ENCODE peak calls at places on chromosomes 1 and 21, in four cellular contexts. I is Peyer's patch, U is IMR-90, C is fibroblast of lung. P is an unnamed sample. For H3K4me1, the result is how much of the 10 kb centered on the place peaks cover.

GRCh38 chr1:180568211-180568610 is 9.4 kb downstream of the OVAAL start:
- DNase-seq in I (no peak), U (no peak), C (no peak), P (no peak)

GRCh38 chr1:29521438-29521715 is 285.1 kb downstream of the PTPRU start:
- DNase-seq in I (no peak), U (no peak), C (no peak), P (no peak)

GRCh38 chr1:82398357-82398756 is 597.6 kb downstream of the ADGRL2 start:
- DNase-seq in I (no peak), U (no peak), C (no peak), P (peak)

GRCh38 chr1:246365708-246366107 is 141.4 kb downstream of the SMYD3 start:
- DNase-seq in I (no peak), U (no peak), C (no peak), P (no peak)

GRCh38 chr21:34796518-34797201 is 127.9 kb downstream of the CLIC6 start:
- DNase-seq in I (no peak), U (no peak), C (no peak), P (peak)

GRCh38 chr1:101388904-101389546 is 152.2 kb downstream of the S1PR1 start:
- DNase-seq in I (no peak), U (peak), C (no peak), P (no peak)

GRCh38 chr21:26659181-26659580 is 86.1 kb upstream of the CYYR1 start:
- DNase-seq in I (no peak), U (no peak), C (peak), P (no peak)

GRCh38 chr1:53388963-53389362 is 61.1 kb upstream of the LRP8 start:
- DNase-seq in I (no peak), U (no peak), C (no peak), P (no peak)

GRCh38 chr21:41139275-41139674 is 28.7 kb upstream of the BACE2 start:
- DNase-seq in I (no peak), U (no peak), C (no peak), P (no peak)

GRCh38 chr1:17952506-17952905 is 155.1 kb upstream of the IGSF21 start:
- DNase-seq in I (no peak), U (no peak), C (no peak), P (no peak)

GRCh38 chr1:155127105-155127671 is 488 bp upstream of the EFNA1 start:
- DNase-seq in I (peak), U (peak), C (peak), P (peak)

DNA sequence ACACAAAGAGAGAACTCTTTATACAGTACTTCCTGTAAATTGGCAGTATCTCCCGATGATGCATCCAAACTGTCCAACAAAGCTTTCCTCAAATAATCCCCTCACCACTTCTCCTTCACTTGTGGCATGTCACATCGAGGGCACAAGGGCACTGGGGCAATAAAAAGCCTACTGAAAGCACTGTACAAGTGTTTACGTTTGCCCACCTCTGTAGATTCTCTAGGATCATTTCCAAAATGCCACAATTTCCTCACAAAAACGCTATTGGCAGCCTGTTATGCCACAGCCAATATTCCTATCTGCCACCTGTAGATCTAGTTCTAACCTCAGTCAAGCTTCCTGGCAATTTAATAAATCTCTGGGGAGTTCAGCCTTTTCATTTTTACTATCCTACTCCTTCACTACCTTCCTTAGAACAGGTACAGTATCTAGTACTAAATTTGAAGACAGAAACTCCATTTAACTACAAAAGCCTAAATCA is 39.9 kb downstream of the HNRNPR start:
- DNase-seq in I (no peak), U (no peak), C (no peak), P (no peak)
- H3K4me3 ChIP-seq in I (no peak), U (no peak), C (no peak), P (no peak)

GRCh38 chr1:230232352-230232751 is 165.3 kb downstream of the GALNT2 start:
- DNase-seq in I (no peak), U (peak), C (peak), P (no peak)

GRCh38 chr1:230230948-230231738 is 164.1 kb downstream of the GALNT2 start:
- DNase-seq in I (no peak), U (no peak), C (no peak), P (no peak)

GRCh38 chr1:230231739-230232075 is 164.7 kb downstream of the GALNT2 start:
- DNase-seq in I (peak), U (peak), C (peak), P (peak)

GRCh38 chr1:230228234-230228897 is 161.3 kb downstream of the GALNT2 start:
- DNase-seq in I (no peak), U (no peak), C (no peak), P (no peak)

GRCh38 chr1:230230273-230230672 is 163.2 kb downstream of the GALNT2 start:
- DNase-seq in I (no peak), U (no peak), C (no peak), P (no peak)
- H3K27ac ChIP-seq in I (no peak), U (no peak), C (no peak), P (no peak)

GRCh38 chr1:24793762-24794161 is 48.5 kb downstream of the CLIC4 start:
- DNase-seq in I (no peak), U (peak), C (peak), P (peak)

GRCh38 chr1:24801169-24801568 is 55.9 kb downstream of the CLIC4 start:
- DNase-seq in I (no peak), U (no peak), C (no peak), P (no peak)

GRCh38 chr1:24795236-24795635 is 50.0 kb downstream of the CLIC4 start:
- DNase-seq in I (no peak), U (peak), C (no peak), P (no peak)

GRCh38 chr1:24796524-24796923 is 51.3 kb downstream of the CLIC4 start:
- DNase-seq in I (no peak), U (no peak), C (no peak), P (no peak)
- H3K4me1 ChIP-seq in I (under half), U (under half), C (under half), P (under half)

DNA sequence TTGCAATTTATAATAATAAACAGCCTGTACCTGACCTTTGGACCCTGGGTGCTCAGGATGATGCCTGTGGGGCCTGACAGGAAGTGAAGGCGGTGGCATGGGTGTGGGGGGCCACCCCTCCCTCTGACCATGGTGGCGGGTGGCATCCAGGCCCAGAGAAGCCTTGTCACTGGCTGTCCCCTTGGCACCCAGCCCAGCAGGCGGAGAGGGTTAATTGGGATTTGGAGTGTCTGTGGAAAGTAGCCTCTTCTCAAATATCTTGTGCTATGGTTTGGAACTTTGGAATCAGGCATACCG is 20.5 kb downstream of the SOX13 start:
- DNase-seq in I (peak), U (no peak), C (no peak), P (no peak)
- H3K4me3 ChIP-seq in I (no peak), U (no peak), C (no peak), P (no peak)

GRCh38 chr21:45555251-45555556 is 13.0 kb upstream of the SLC19A1 start:
- DNase-seq in I (no peak), U (peak), C (no peak), P (no peak)
- H3K27ac ChIP-seq in I (peak), U (no peak), C (no peak), P (peak)

GRCh38 chr1:203286161-203286984 is 18.9 kb upstream of the BTG2 start:
- DNase-seq in I (peak), U (no peak), C (no peak), P (peak)
- H3K4me1 ChIP-seq in I (half or more), U (under half), C (under half), P (half or more)

GRCh38 chr1:21335750-21336168 is 45.5 kb upstream of the ECE1 start:
- DNase-seq in I (no peak), U (no peak), C (no peak), P (no peak)
- H3K4me3 ChIP-seq in I (no peak), U (no peak), C (no peak), P (no peak)

DNA sequence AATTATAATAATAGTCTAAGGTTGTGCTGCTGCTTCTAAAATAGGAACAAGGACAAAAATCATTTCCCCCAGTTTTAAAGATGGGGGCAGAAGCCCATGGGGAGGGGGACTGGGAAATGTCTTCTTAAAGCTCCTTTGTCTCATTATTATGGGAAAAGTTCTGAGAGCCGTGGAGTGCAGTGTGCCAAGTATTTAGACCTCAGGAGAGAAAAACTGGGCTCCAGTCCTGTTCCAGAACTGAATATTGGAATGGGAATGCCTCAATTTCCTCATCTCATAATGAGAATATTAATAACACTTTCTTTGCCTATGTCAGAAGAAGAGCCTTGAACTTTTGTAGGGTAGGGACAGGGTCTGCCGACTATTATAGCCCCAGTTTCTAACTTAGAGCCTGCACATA is 40.9 kb upstream of the ATF3 start:
- DNase-seq in I (no peak), U (no peak), C (no peak), P (no peak)
- H3K27ac ChIP-seq in I (peak), U (no peak), C (no peak), P (no peak)

P was measured in cardiac muscle cell.